ENCODE peak calls at places on chromosomes 7 and 10, in seven cellular contexts. One of them, this sample, is unnamed.

GRCh38 chr10:106614293-106614692 is 550.2 kb downstream of the SORCS1 start:
- DNase-seq in HTR-8/SVneo: no peak
- DNase-seq in H54: no peak
- DNase-seq in neural progenitor cell: no peak
- DNase-seq in sciatic nerve: no peak
- DNase-seq in activated naive CD8-positive, alpha-beta T cell treated with anti-CD3 and anti-CD28 coated beads, Interleukin-2, amount 50 U/mL, for 24 hours: no peak
- DNase-seq in cardiac fibroblast: no peak
- DNase-seq in this sample: no peak

GRCh38 chr7:17646181-17646956 is 293.9 kb downstream of the SNX13 start:
- DNase-seq in HTR-8/SVneo: peak
- DNase-seq in H54: no peak
- DNase-seq in neural progenitor cell: no peak
- DNase-seq in sciatic nerve: no peak
- DNase-seq in activated naive CD8-positive, alpha-beta T cell treated with anti-CD3 and anti-CD28 coated beads, Interleukin-2, amount 50 U/mL, for 24 hours: no peak
- DNase-seq in cardiac fibroblast: peak
- DNase-seq in this sample: no peak

GRCh38 chr10:122516733-122517132 is 43.8 kb upstream of the DMBT1 start:
- DNase-seq in HTR-8/SVneo: no peak
- DNase-seq in H54: no peak
- DNase-seq in neural progenitor cell: no peak
- DNase-seq in sciatic nerve: no peak
- DNase-seq in activated naive CD8-positive, alpha-beta T cell treated with anti-CD3 and anti-CD28 coated beads, Interleukin-2, amount 50 U/mL, for 24 hours: no peak
- DNase-seq in cardiac fibroblast: no peak
- DNase-seq in this sample: no peak

GRCh38 chr7:134695321-134695860 is 48.7 kb downstream of the BPGM start:
- DNase-seq in HTR-8/SVneo: no peak
- DNase-seq in H54: no peak
- DNase-seq in neural progenitor cell: no peak
- DNase-seq in sciatic nerve: no peak
- DNase-seq in activated naive CD8-positive, alpha-beta T cell treated with anti-CD3 and anti-CD28 coated beads, Interleukin-2, amount 50 U/mL, for 24 hours: no peak
- DNase-seq in cardiac fibroblast: peak
- DNase-seq in this sample: no peak

GRCh38 chr10:48801026-48801425 is 116.4 kb downstream of the WDFY4 start:
- DNase-seq in HTR-8/SVneo: no peak
- DNase-seq in H54: no peak
- DNase-seq in neural progenitor cell: no peak
- DNase-seq in sciatic nerve: no peak
- DNase-seq in activated naive CD8-positive, alpha-beta T cell treated with anti-CD3 and anti-CD28 coated beads, Interleukin-2, amount 50 U/mL, for 24 hours: no peak
- DNase-seq in cardiac fibroblast: no peak
- DNase-seq in this sample: no peak

GRCh38 chr7:101681170-101682007 is 52.3 kb upstream of the MYL10 start:
- DNase-seq in HTR-8/SVneo: peak
- DNase-seq in H54: peak
- DNase-seq in neural progenitor cell: peak
- DNase-seq in sciatic nerve: no peak
- DNase-seq in activated naive CD8-positive, alpha-beta T cell treated with anti-CD3 and anti-CD28 coated beads, Interleukin-2, amount 50 U/mL, for 24 hours: no peak
- DNase-seq in cardiac fibroblast: peak
- DNase-seq in this sample: no peak

GRCh38 chr7:82762880-82763279 is 319.3 kb upstream of the CACNA2D1 start:
- DNase-seq in HTR-8/SVneo: no peak
- DNase-seq in H54: no peak
- DNase-seq in neural progenitor cell: no peak
- DNase-seq in sciatic nerve: no peak
- DNase-seq in activated naive CD8-positive, alpha-beta T cell treated with anti-CD3 and anti-CD28 coated beads, Interleukin-2, amount 50 U/mL, for 24 hours: no peak
- DNase-seq in cardiac fibroblast: no peak
- DNase-seq in this sample: no peak

GRCh38 chr10:29714096-29714874 is 79.5 kb upstream of the SVIL start:
- DNase-seq in HTR-8/SVneo: peak
- DNase-seq in H54: peak
- DNase-seq in neural progenitor cell: no peak
- DNase-seq in sciatic nerve: no peak
- DNase-seq in activated naive CD8-positive, alpha-beta T cell treated with anti-CD3 and anti-CD28 coated beads, Interleukin-2, amount 50 U/mL, for 24 hours: no peak
- DNase-seq in cardiac fibroblast: peak
- DNase-seq in this sample: no peak

GRCh38 chr7:43112088-43112940 is at the start of gene HECW1:
- DNase-seq in HTR-8/SVneo: no peak
- DNase-seq in H54: no peak
- DNase-seq in neural progenitor cell: peak
- DNase-seq in sciatic nerve: no peak
- DNase-seq in activated naive CD8-positive, alpha-beta T cell treated with anti-CD3 and anti-CD28 coated beads, Interleukin-2, amount 50 U/mL, for 24 hours: no peak
- DNase-seq in cardiac fibroblast: no peak
- DNase-seq in this sample: no peak

GRCh38 chr10:75029874-75030273 is 81.6 kb upstream of the SAMD8 start:
- DNase-seq in HTR-8/SVneo: no peak
- DNase-seq in H54: no peak
- DNase-seq in neural progenitor cell: no peak
- DNase-seq in sciatic nerve: no peak
- DNase-seq in activated naive CD8-positive, alpha-beta T cell treated with anti-CD3 and anti-CD28 coated beads, Interleukin-2, amount 50 U/mL, for 24 hours: no peak
- DNase-seq in cardiac fibroblast: peak
- DNase-seq in this sample: no peak

GRCh38 chr10:83222300-83222699 is 917.0 kb upstream of the GHITM start:
- DNase-seq in HTR-8/SVneo: no peak
- DNase-seq in H54: no peak
- DNase-seq in neural progenitor cell: no peak
- DNase-seq in sciatic nerve: no peak
- DNase-seq in activated naive CD8-positive, alpha-beta T cell treated with anti-CD3 and anti-CD28 coated beads, Interleukin-2, amount 50 U/mL, for 24 hours: no peak
- DNase-seq in cardiac fibroblast: no peak
- DNase-seq in this sample: no peak

This sample was measured in activated CD8-positive, alpha-beta T cell treated with anti-CD3 and anti-CD28 coated beads for 36 hours.